ENCODE peak calls at places on chromosomes 2 and 18, in four cellular contexts. B, Q, J and P are unnamed samples.

GRCh38 chr2:45681675-45682074 is 30.2 kb downstream of the PRKCE start:
- DNase-seq in B (no peak), Q (no peak), J (peak; percentile 50), P (no peak)

GRCh38 chr2:188788621-188789020 is 185.6 kb upstream of the COL3A1 start:
- DNase-seq in B (no peak), Q (peak; percentile 88), J (peak; percentile 43), P (no peak)

GRCh38 chr2:67567866-67568265 is 170.7 kb downstream of the ETAA1 start:
- DNase-seq in B (no peak), Q (no peak), J (no peak), P (no peak)

GRCh38 chr2:54556659-54557121 is 100.6 kb downstream of the SPTBN1 start:
- DNase-seq in B (no peak), Q (peak; percentile 47), J (no peak), P (no peak)

GRCh38 chr2:174516495-174517378 is 29.9 kb upstream of the GPR155 start:
- DNase-seq in B (no peak), Q (no peak), J (no peak), P (no peak)

GRCh38 chr18:3794537-3795348 is 344.8 kb downstream of the TGIF1 start:
- DNase-seq in B (no peak), Q (no peak), J (peak; percentile 21), P (no peak)

GRCh38 chr2:231745303-231746038 is 35.6 kb downstream of the PDE6D start:
- DNase-seq in B (no peak), Q (no peak), J (no peak), P (no peak)

GRCh38 chr18:58670561-58671121 is 624 bp upstream of the MALT1 start:
- DNase-seq in B (peak; percentile 29), Q (no peak), J (peak; percentile 11), P (no peak)

GRCh38 chr2:66869076-66869475 is 434.2 kb downstream of the MEIS1 start:
- DNase-seq in B (no peak), Q (no peak), J (no peak), P (no peak)

GRCh38 chr18:13726972-13727331 is 479 bp downstream of the RNMT start:
- DNase-seq in B (peak; percentile 52), Q (peak; percentile 64), J (peak; percentile 80), P (peak; percentile 23)

GRCh38 chr2:121976912-121977311 is 221.5 kb downstream of the TSN start:
- DNase-seq in B (no peak), Q (no peak), J (no peak), P (no peak)

GRCh38 chr2:10668402-10669012 is 21.3 kb downstream of the NOL10 start:
- DNase-seq in B (no peak), Q (no peak), J (peak; percentile 83), P (peak; percentile 20)

GRCh38 chr2:5722236-5722635 is 30.1 kb downstream of the SOX11 start:
- DNase-seq in B (no peak), Q (no peak), J (no peak), P (no peak)

GRCh38 chr2:192026064-192026715 is 168.5 kb downstream of the TMEFF2 start:
- DNase-seq in B (no peak), Q (no peak), J (no peak), P (no peak)

GRCh38 chr2:20444113-20444992 is 2.5 kb upstream of the RHOB start:
- DNase-seq in B (no peak), Q (peak; percentile 40), J (peak; percentile 29), P (no peak)

GRCh38 chr2:28981016-28981441 is at the start of gene TOGARAM2:
- DNase-seq in B (no peak), Q (peak; percentile 58), J (peak; percentile 70), P (no peak)

GRCh38 chr2:8656160-8656641 is 25.7 kb upstream of the ID2 start:
- DNase-seq in B (no peak), Q (no peak), J (peak; percentile 50), P (no peak)

GRCh38 chr18:13379930-13380665 is 161.5 kb downstream of the LDLRAD4 start:
- DNase-seq in B (no peak), Q (no peak), J (no peak), P (no peak)

GRCh38 chr2:239399404-239399999 is 1.3 kb downstream of the HDAC4 start:
- DNase-seq in B (no peak), Q (peak; percentile 52), J (peak; percentile 71), P (no peak)

GRCh38 chr2:95318431-95319220 is 21.5 kb downstream of the KCNIP3 start:
- DNase-seq in B (no peak), Q (no peak), J (no peak), P (no peak)

GRCh38 chr2:9222246-9222898 is 15.8 kb downstream of the ASAP2 start:
- DNase-seq in B (no peak), Q (no peak), J (no peak), P (no peak)

GRCh38 chr2:170694316-170694715 is 20.8 kb upstream of the SP5 start:
- DNase-seq in B (no peak), Q (no peak), J (no peak), P (no peak)

GRCh38 chr18:11324956-11325873 is 175.8 kb upstream of the PIEZO2 start:
- DNase-seq in B (no peak), Q (no peak), J (no peak), P (no peak)

DNA sequence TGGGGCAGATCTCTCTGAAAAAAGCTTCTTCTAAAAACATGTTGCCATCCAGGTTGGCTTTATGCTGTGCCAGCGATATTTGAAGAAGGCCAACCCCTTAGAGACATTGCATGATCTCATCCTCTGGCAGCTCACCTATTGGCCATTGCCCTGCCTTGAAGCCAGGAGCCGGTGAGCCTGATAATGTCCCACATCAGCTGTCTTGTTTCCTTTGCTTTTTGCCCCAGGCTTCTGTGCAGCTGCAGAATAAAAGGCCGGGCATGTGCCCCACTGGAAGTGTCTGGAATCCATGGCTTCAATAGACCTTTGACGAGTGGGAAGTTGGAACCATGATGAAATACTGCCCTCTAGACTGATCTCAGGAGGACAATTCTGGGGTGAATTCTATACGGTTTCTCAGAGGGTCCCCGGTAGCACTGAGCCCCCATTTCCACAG is 523.5 kb upstream of the ZEB2 start:
- DNase-seq in B (peak; percentile 7), Q (no peak), J (no peak), P (no peak)
- TF ChIP-seq CTCF in B (no peak), Q (no peak), J (no peak), P (no peak)

GRCh38 chr2:85390941-85391669 is 19.1 kb downstream of the CAPG start:
- DNase-seq in B (peak; percentile 94), Q (peak; percentile 58), J (peak; percentile 73), P (peak; percentile 53)
- TF ChIP-seq CTCF in B (peak; percentile 72), Q (no peak), J (peak; percentile 61), P (peak; percentile 66)

GRCh38 chr2:99201959-99202678 is 21.1 kb downstream of the MRPL30 start:
- DNase-seq in B (no peak), Q (no peak), J (no peak), P (no peak)

GRCh38 chr2:99205491-99205890 is 24.5 kb downstream of the MRPL30 start:
- DNase-seq in B (peak; percentile 35), Q (no peak), J (no peak), P (no peak)

GRCh38 chr2:99198103-99198841 is 17.3 kb downstream of the MRPL30 start:
- DNase-seq in B (no peak), Q (no peak), J (peak; percentile 9), P (no peak)

DNA sequence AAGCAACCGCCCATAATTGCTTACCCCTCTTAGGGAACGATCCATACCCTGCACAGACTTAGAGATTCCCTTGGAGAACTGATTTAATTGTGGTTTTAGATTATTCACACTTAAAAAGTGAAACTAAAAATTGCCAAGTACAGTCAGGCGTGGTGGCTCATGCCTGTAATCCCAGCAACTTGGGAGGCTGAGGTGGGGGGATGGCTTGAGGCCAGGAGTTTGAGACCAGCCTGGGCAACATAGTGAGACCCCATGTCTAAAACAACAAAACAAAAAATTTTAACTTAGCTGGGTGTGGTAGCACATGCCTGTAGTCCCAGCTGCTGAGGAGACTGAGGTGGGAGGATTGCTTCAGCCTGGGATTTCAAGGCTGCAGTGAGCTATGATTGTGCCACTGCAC is 19.2 kb downstream of the MRPL30 start:
- DNase-seq in B (no peak), Q (no peak), J (no peak), P (no peak)
- TF ChIP-seq CTCF in B (no peak), Q (no peak), J (no peak), P (no peak)

GRCh38 chr18:37277753-37278152 is 287.8 kb downstream of the CELF4 start:
- DNase-seq in B (no peak), Q (no peak), J (no peak), P (no peak)

GRCh38 chr18:37280701-37281100 is 284.9 kb downstream of the CELF4 start:
- DNase-seq in B (no peak), Q (no peak), J (no peak), P (no peak)

GRCh38 chr18:37284260-37284659 is 281.3 kb downstream of the CELF4 start:
- DNase-seq in B (no peak), Q (no peak), J (no peak), P (no peak)

GRCh38 chr18:37286801-37287200 is 278.8 kb downstream of the CELF4 start:
- DNase-seq in B (no peak), Q (no peak), J (no peak), P (no peak)

DNA sequence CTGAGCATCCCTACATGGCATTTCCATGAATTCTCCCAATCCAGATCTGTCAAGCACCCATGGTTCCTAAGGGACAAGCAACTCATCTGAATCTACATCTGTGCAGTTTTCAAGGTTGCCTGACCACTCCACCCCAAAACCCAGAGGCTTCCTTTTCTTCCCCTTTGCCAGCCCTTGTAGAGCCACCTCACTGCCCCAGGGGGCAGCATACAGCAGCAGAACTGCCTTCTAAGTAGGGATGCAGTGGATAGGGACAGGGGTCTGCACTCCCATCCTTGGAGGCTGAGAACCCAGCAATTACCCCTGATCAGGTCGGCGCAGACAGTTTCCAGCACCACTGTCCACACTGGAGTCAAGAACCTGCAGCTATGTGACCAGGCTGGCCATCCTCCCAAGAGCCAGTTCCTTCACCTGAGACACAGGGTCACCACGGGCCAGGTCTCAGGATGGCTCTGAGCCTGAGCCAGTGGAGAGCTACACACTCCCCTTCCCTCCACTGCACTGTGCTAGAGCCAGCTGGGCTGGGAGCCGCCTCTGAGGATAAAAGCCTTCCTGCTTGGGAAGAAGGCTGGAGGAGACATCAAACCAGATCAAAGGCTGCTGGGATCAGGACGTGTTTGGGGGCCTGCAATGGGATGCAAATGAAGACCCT is 283.1 kb downstream of the CELF4 start:
- DNase-seq in B (peak; percentile 36), Q (no peak), J (no peak), P (no peak)
- TF ChIP-seq CTCF in B (peak; percentile 45), Q (no peak), J (peak; percentile 42), P (peak; percentile 44)

DNA sequence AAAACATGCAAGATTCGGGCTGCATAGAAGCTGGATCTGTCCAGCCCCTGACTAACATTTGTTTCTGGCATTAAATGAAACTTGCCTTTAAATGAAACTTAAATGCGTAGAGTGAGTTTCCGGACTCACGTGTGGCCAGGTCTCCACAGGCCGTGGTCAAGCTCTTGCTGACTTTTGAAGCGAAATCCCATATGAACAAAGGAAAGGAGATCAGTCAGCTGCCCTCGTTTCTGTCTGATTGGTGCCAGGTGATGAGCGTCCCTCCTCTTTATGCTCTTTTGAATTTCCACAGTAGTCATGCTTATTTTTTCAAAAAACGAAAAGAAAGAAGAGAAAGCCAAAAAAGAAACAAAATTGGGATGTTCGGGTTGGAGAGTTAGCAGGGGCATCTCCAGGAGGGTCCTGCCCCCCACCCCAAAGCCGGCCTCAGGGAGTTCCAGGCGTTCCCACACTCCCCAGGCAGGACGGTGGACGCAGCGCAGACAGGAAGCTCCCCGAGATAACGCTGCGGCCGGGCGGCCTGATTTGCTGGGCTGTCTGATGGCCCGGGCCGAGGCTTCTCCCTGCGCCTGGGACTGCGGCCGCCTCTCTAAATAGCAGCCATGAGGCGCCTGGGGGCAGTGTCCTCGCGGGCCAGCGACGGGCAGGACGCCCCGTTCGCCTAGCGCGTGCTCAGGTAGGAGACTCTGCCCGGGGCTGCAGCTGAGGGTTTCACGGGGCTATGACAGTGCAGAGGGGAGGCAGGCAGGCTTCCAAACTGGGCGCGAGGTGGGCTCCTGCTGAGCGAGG is at the start of gene COLEC11:
- DNase-seq in B (peak; percentile 66), Q (peak; percentile 74), J (peak; percentile 62), P (no peak)
- TF ChIP-seq CTCF in B (no peak), Q (peak; percentile 7), J (peak; percentile 32), P (no peak)

GRCh38 chr2:41869542-41870256 is 178.1 kb upstream of the PKDCC start:
- DNase-seq in B (peak; percentile 88), Q (peak; percentile 87), J (peak; percentile 85), P (peak; percentile 83)
- TF ChIP-seq CTCF in B (peak; percentile 85), Q (peak; percentile 76), J (peak; percentile 82), P (peak; percentile 94)